ENCODE peak calls at places on chromosomes 2 and 18, in five cellular contexts. D is HepG2, I is A549, T is transverse colon, R is SK-N-SH. V is an unnamed sample.

GRCh38 chr2:46308629-46309028 is 11.4 kb downstream of the EPAS1 start:
- DNase-seq in R (no peak), T (no peak), I (no peak), D (peak), V (no peak)

GRCh38 chr2:205684871-205685313 is 2.6 kb downstream of the NRP2 start:
- DNase-seq in T (no peak), I (no peak), D (no peak), R (no peak), V (peak)

GRCh38 chr18:4807495-4808293 is 352.6 kb upstream of the DLGAP1 start:
- DNase-seq in R (no peak), T (no peak), I (no peak), D (no peak), V (no peak)

GRCh38 chr2:38515155-38516074 is 87.3 kb downstream of the HNRNPLL start:
- DNase-seq in D (no peak), I (no peak), T (peak), R (no peak), V (no peak)

GRCh38 chr2:191126386-191126785 is 24.4 kb downstream of the STAT4 start:
- DNase-seq in R (no peak), T (no peak), I (no peak), D (no peak), V (no peak)

GRCh38 chr2:30948857-30949256 is 141.6 kb upstream of the CAPN13 start:
- DNase-seq in D (no peak), R (no peak), T (no peak), I (no peak), V (no peak)

GRCh38 chr18:44181951-44182350 is 498.7 kb upstream of the SETBP1 start:
- DNase-seq in T (no peak), D (no peak), I (no peak), R (no peak), V (no peak)

GRCh38 chr2:231795525-231796327 is 9.5 kb downstream of the COPS7B start:
- DNase-seq in T (peak), R (peak), D (peak), I (peak), V (no peak)

GRCh38 chr18:46324556-46324955 is 220.4 kb downstream of the HAUS1 start:
- DNase-seq in R (peak), D (no peak), T (no peak), I (peak), V (no peak)

GRCh38 chr2:149464396-149464795 is 123.2 kb downstream of the MMADHC start:
- DNase-seq in I (no peak), T (no peak), D (no peak), R (no peak), V (no peak)

DNA sequence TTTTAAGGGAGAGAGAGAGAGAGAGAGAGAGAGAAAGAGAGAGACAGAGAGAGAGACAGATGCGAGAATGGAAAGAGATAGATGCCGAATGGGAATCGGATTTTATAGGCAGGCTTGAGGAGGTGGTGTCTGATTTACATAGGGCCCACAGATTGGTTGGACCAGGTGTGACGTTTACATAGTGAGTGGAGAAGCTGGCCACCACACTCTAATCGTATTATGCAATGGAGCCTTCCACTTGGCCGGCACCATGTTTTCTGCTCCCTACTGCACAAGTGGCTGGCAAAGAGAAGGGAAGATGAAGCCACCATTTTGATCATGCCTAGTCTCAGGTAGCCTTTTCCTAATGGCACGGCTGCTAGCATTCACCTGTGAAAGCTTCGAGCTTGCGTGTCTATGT is 33.9 kb downstream of the CD8B2 start:
- DNase-seq in D (no peak), I (no peak), T (no peak), R (no peak), V (no peak)
- TF ChIP-seq EP300 in D (no peak), I (no peak), T (no peak), R (no peak), V (no peak)

DNA sequence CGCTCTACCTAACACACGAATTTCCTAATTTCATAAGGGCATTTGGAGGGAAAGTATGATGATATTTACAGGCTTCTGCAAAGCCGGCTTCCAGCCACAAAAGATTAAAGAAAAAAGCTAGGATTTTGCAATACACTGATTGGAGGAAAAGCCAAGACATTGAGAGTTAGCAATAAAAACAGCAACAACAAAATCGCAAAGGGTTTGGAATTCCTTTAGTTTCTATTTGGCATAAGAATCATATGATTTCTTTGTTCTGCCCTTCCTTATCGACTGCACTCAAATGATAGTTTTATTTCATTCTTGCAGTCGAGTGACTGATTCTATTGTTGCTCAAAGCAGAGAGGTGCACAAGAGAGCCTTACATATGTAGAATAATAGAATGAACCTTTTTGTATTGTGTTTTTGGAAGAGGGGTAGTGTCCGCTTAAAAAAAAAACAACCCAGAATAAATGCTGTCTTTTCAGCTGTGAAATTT is 3.9 kb upstream of the ZNF532 start:
- DNase-seq in T (no peak), R (no peak), I (no peak), D (no peak), V (no peak)
- H3K4me3 ChIP-seq in T (no peak), R (no peak), I (no peak), D (no peak), V (no peak)

GRCh38 chr18:59899298-59900221 is at the start of gene PMAIP1:
- DNase-seq in I (peak), T (peak), R (peak), D (peak), V (peak)
- TF ChIP-seq CTCF in I (no peak), T (no peak), R (no peak), D (no peak), V (no peak)

DNA sequence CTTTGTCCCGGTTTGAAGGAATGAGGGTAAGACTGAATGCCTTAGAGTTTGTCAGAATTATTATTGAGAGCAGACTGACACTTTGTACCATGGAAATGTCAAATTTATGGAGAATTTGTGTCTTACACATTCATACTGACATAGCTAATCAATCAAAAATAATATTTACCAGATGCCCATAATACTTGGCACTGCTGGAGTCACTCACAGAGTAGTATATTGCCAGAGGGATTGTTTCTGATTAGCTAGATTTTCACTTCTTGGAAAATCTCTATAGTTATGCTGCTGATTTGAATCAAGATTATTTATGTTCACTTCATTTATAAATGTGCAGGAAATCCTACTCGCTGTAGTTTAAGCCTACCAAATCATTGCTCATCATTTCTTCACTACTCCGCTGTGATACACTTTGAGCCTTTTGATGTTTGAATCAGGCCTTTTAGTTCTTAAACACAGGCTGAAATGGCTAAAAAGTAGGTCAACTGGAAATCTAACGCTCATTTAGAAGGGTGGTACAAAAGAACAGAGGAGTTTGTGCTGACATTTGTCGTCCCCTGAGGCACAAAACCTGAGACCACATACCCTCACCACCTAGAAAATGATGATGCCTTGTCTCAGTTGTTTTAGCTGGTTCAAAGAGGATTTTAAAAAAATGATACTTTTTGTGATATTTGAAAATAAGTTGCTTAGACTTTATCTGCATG is 96.0 kb upstream of the CSRNP3 start:
- DNase-seq in D (no peak), I (no peak), R (no peak), T (no peak), V (no peak)
- TF ChIP-seq EP300 in D (no peak), I (no peak), R (peak), T (no peak), V (no peak)

GRCh38 chr2:8487461-8487932 is 194.4 kb upstream of the ID2 start:
- DNase-seq in T (no peak), I (no peak), R (no peak), D (no peak), V (no peak)
- H3K4me3 ChIP-seq in T (no peak), I (no peak), R (no peak), D (no peak), V (no peak)

GRCh38 chr2:236054125-236054524 is 114.1 kb downstream of the GBX2 start:
- DNase-seq in D (no peak), I (no peak), T (no peak), R (peak), V (no peak)

GRCh38 chr2:236051351-236051750 is 116.8 kb downstream of the GBX2 start:
- DNase-seq in T (no peak), D (no peak), R (no peak), I (no peak), V (no peak)

GRCh38 chr2:236051803-236052202 is 116.4 kb downstream of the GBX2 start:
- DNase-seq in D (no peak), T (no peak), R (no peak), I (no peak), V (no peak)

GRCh38 chr2:236052926-236053846 is 115.0 kb downstream of the GBX2 start:
- DNase-seq in R (no peak), D (no peak), I (no peak), T (no peak), V (no peak)

GRCh38 chr2:236052206-236052605 is 116.0 kb downstream of the GBX2 start:
- DNase-seq in D (no peak), R (no peak), I (no peak), T (no peak), V (no peak)
- TF ChIP-seq CTCF in D (no peak), R (no peak), I (no peak), T (no peak), V (no peak)

DNA sequence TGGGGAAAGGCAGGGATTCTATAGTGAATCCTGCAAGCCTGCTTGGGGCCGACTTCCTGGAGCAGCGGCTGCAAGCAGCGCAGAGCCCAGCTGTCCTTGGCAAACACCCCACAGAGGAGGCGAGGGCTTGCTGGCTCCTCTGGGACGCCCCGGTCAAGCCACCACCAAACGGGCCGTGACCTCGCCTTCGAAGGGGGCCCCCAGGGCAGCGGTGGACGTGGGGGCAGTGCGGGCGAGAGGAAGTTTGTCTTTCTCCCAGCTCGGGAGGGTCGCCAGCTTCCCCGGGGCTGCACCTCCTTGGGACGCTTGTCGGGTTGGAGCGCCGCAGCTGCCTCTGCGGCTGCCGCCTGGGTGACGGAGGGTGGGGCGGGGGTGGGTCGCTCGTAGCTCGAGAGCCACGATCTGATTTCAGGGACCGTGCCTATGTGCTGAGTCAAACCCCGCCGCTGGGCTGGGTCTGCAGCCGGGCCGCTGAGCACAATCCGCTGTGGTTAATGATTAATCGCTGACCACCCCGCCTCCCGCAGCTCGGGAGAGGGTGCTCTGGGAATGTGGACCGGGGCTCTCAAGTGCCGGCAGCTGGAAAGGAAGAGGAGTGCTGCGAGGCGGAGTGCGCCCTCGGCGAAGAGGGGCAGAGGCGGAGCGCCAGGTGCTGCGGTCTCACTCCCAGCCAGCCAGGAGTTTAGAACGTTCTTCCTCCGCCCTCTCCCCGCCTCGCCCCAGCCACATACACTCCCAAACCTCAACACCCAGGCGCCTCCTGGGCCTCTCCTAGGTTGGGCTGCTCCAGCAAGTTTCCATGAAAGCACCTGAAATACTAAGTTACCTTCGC is at the start of gene GPR39:
- DNase-seq in D (peak), T (peak), I (peak), R (peak), V (no peak)
- TF ChIP-seq EP300 in D (no peak), T (no peak), I (peak), R (no peak), V (no peak)

V was measured in esophagus muscularis mucosa.